ENCODE peak calls at places on chromosomes 11 and 22, in five cellular contexts. T, J, O, Z and G are unnamed samples.

GRCh38 chr11:62854013-62854824 is 14.8 kb upstream of the WDR74 start:
- DNase-seq in J (no peak), T (no peak), O (no peak), Z (no peak), G (no peak)

GRCh38 chr22:37545703-37546435 is 14.4 kb upstream of the CDC42EP1 start:
- DNase-seq in T (peak), O (peak), J (peak), Z (peak), G (peak)

GRCh38 chr11:66333896-66334604 is 2.2 kb downstream of the RIN1 start:
- DNase-seq in Z (no peak), J (no peak), T (no peak), O (no peak), G (no peak)

GRCh38 chr22:39415506-39415905 is 15.9 kb downstream of the TAB1 start:
- DNase-seq in J (no peak), O (no peak), Z (no peak), T (no peak), G (no peak)

GRCh38 chr11:18495268-18495667 is 31.5 kb downstream of the TSG101 start:
- DNase-seq in T (no peak), J (no peak), Z (no peak), O (no peak), G (no peak)

GRCh38 chr11:122101625-122102291 is 14.3 kb downstream of the BLID start:
- DNase-seq in O (peak), J (peak), Z (peak), T (peak), G (peak)

GRCh38 chr11:30889116-30889765 is 303.1 kb upstream of the MPPED2 start:
- DNase-seq in Z (no peak), O (no peak), T (no peak), J (no peak), G (peak)

GRCh38 chr11:87878373-87878779 is 296.9 kb downstream of the RAB38 start:
- DNase-seq in O (peak), T (peak), J (no peak), Z (peak), G (peak)

GRCh38 chr22:36569999-36570398 is 41.0 kb upstream of the EIF3D start:
- DNase-seq in J (no peak), T (peak), O (no peak), Z (no peak), G (no peak)

GRCh38 chr11:8810331-8811301 is 100.4 kb upstream of the AKIP1 start:
- DNase-seq in T (peak), Z (peak), J (peak), O (peak), G (peak)

GRCh38 chr11:31237819-31238771 is 131.4 kb downstream of the DCDC1 start:
- DNase-seq in Z (no peak), T (peak), O (no peak), J (no peak), G (peak)

GRCh38 chr11:17163296-17163695 is 44.5 kb downstream of the PIK3C2A start:
- DNase-seq in T (no peak), Z (no peak), O (no peak), J (no peak), G (no peak)

GRCh38 chr11:27312110-27312509 is 50.9 kb downstream of the CCDC34 start:
- DNase-seq in Z (no peak), T (no peak), O (no peak), J (no peak), G (peak)

GRCh38 chr22:37681001-37681424 is 5.1 kb upstream of the NOL12 start:
- DNase-seq in T (peak), Z (no peak), J (no peak), O (no peak), G (peak)

GRCh38 chr11:59559886-59560285 is 48.5 kb downstream of the OR4D9 start:
- DNase-seq in J (no peak), Z (no peak), T (no peak), O (no peak), G (no peak)

GRCh38 chr11:59802639-59803176 is 7.9 kb downstream of the MRPL16 start:
- DNase-seq in O (peak), J (no peak), Z (no peak), T (peak), G (peak)

GRCh38 chr11:132535830-132536229 is 996.5 kb downstream of the OPCML start:
- DNase-seq in J (no peak), T (no peak), O (no peak), Z (no peak), G (no peak)

DNA sequence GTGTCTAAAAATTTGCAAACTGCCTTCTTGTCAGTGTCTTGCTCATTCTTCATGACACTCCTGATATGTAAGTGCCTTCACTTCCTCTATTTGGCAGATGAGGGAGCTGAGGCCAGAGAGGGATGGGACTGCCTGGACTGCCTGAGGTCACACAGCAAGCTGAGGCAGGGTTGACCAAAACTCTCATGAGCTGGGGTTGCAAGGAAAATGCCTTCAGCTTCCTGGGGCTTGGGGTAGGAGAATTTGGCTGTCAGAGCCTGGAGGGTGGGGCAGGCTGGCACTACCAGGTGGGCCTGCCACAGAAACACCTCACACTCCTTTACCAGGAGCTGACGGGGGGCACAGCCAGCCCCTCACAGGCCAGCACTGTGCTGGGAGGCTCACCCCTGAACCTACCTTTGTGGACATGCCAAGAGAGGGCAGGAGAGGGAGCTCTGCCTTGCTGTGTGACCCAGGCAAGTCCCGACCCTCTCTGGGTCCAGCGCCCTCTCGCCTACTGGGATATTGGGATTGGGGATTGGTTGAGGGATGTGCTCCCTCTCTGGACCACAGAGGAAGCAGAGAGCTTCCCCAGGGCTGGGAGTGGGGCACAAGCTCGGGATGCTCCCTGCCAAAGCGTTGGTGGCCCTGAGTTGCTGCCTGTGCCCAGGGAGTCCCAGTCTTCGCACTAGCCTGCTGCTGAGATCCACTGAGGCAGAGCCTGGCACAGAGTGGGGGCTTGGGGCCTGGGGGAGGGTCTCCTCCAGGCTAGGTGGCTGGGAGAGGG is 1.9 kb upstream of the P2RY6 start:
- DNase-seq in O (no peak), Z (no peak), J (peak), T (no peak), G (peak)
- H3K4me3 ChIP-seq in O (no peak), Z (no peak), J (no peak), T (no peak), G (no peak)

DNA sequence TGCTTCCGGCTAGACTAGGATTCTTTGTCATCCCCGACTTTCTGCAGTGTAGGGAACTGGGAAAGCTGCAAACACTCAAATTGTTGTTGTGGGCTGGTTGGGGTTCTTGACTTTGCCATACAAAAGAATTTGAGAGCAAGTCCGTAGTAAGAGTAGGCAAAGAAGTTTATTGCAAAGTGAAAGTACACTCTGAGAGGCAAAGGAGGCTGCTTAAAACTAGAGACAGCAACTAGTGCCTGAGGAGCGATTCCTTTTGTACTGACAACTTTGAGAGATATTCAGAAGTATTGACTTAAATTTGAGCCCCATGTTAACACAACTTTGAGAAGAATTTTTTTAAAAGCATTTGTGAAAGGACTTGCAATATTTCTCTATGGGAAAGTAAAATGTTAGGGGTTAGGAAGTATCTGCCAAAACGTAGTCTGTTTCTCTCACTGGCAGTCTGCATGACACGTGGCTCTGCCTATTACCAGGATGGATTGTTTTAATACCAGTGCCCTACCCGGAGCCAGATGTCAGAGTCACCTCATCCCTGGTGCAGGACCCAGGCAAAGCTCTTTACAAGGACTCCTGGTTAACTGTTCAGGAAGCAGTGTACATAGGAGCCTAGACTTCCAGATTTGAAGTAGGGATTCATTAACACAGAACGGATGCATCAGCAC is 85.0 kb upstream of the CLPB start:
- DNase-seq in J (no peak), O (no peak), T (no peak), Z (no peak), G (peak)
- H3K4me3 ChIP-seq in J (peak), O (peak), T (no peak), Z (peak), G (peak)

GRCh38 chr11:118620529-118621070 is 13.2 kb downstream of the PHLDB1 start:
- DNase-seq in O (no peak), J (no peak), Z (no peak), T (no peak), G (no peak)
- H3K4me3 ChIP-seq in O (peak), J (peak), Z (peak), T (peak), G (peak)

GRCh38 chr22:29073618-29074275 is 912 bp downstream of the KREMEN1 start:
- DNase-seq in T (peak), O (peak), J (no peak), Z (no peak), G (peak)
- H3K4me3 ChIP-seq in T (peak), O (peak), J (peak), Z (peak), G (peak)

GRCh38 chr11:83195649-83196048 is 2.1 kb downstream of the ANKRD42 start:
- DNase-seq in J (no peak), T (no peak), Z (no peak), O (no peak), G (no peak)
- H3K4me3 ChIP-seq in J (no peak), T (no peak), Z (no peak), O (no peak), G (peak)

GRCh38 chr11:1108246-1108900 is 33.7 kb downstream of the MUC2 start:
- DNase-seq in J (no peak), O (no peak), T (no peak), Z (no peak), G (no peak)

GRCh38 chr11:1107316-1108245 is 32.9 kb downstream of the MUC2 start:
- DNase-seq in O (no peak), Z (no peak), T (no peak), J (no peak), G (no peak)

GRCh38 chr11:1104411-1105182 is 29.9 kb downstream of the MUC2 start:
- DNase-seq in J (no peak), O (no peak), T (no peak), Z (no peak), G (no peak)

GRCh38 chr11:1105183-1105565 is 30.5 kb downstream of the MUC2 start:
- DNase-seq in J (no peak), O (no peak), T (no peak), Z (no peak), G (no peak)

DNA sequence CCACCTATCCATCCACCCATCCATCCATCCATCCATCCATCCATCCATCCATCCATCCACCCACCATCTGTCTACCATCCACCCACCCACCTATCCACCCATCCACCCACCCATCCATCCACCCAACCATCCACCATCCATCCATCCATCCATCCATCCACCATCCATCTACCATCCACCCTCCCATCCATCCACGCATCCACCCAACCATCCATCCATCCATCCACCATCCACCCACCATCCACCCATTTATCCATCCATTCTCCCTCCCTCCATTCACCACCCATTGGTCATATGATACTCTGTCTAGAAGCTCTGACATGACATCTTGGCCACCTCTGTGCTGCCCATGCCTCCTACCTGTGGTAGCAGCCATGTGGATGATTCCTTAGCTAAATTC is 31.7 kb downstream of the MUC2 start:
- DNase-seq in O (no peak), T (no peak), Z (no peak), J (no peak), G (no peak)
- H3K4me3 ChIP-seq in O (no peak), T (no peak), Z (no peak), J (no peak), G (no peak)

DNA sequence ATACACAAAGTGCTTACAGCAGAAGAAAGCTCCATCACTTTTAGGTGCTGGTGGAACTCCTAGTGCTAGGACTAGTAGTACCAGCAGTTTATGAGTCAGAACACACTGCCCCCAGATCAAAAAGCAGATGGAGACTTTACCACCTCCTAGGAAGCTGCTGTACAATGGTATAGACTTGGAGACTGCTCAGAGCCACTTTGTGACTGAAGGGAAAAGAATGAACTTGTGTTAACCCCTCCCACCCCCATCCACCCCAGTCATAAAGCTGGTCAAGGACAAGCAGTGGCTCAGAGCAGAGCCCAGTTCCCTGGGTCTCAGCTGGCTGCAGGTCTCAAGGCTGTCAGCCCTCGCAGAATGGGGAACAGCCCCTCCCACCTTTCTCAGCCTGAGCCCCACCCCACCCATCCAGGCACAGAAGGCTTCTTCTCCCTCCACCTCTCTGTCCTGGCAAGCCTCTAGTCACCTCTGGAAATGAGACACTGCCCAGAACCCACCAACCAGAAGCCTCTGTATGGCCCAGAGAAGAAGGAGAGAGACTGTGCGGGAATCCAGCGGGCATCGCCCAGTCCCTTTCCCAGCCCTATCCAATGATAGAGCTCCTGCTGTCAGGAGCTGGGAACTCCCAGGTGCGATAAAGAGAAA is 23.8 kb downstream of the PACSIN2 start:
- DNase-seq in Z (no peak), T (peak), O (peak), J (no peak), G (peak)
- H3K4me3 ChIP-seq in Z (no peak), T (peak), O (no peak), J (no peak), G (no peak)

GRCh38 chr22:30705710-30706651 is 11.3 kb downstream of the OSBP2 start:
- DNase-seq in T (peak), O (no peak), J (no peak), Z (peak), G (no peak)

GRCh38 chr22:30702856-30703255 is 8.2 kb downstream of the OSBP2 start:
- DNase-seq in Z (no peak), O (no peak), J (no peak), T (no peak), G (no peak)

GRCh38 chr22:30701872-30702271 is 7.2 kb downstream of the OSBP2 start:
- DNase-seq in J (no peak), T (peak), Z (peak), O (no peak), G (no peak)

GRCh38 chr22:30704978-30705377 is 10.3 kb downstream of the OSBP2 start:
- DNase-seq in J (no peak), Z (no peak), T (no peak), O (no peak), G (no peak)
- H3K4me3 ChIP-seq in J (no peak), Z (no peak), T (no peak), O (no peak), G (no peak)

GRCh38 chr22:30538280-30538679 is 8.3 kb downstream of the SEC14L6 start:
- DNase-seq in O (no peak), T (peak), J (no peak), Z (no peak), G (no peak)

GRCh38 chr22:30546616-30547015 is at the start of gene SEC14L6:
- DNase-seq in T (no peak), O (no peak), J (no peak), Z (no peak), G (no peak)

GRCh38 chr22:30539368-30539767 is 7.2 kb downstream of the SEC14L6 start:
- DNase-seq in T (no peak), O (no peak), Z (no peak), J (no peak), G (no peak)

GRCh38 chr22:30542811-30543188 is 3.7 kb downstream of the SEC14L6 start:
- DNase-seq in T (no peak), O (no peak), Z (no peak), J (no peak), G (no peak)

DNA sequence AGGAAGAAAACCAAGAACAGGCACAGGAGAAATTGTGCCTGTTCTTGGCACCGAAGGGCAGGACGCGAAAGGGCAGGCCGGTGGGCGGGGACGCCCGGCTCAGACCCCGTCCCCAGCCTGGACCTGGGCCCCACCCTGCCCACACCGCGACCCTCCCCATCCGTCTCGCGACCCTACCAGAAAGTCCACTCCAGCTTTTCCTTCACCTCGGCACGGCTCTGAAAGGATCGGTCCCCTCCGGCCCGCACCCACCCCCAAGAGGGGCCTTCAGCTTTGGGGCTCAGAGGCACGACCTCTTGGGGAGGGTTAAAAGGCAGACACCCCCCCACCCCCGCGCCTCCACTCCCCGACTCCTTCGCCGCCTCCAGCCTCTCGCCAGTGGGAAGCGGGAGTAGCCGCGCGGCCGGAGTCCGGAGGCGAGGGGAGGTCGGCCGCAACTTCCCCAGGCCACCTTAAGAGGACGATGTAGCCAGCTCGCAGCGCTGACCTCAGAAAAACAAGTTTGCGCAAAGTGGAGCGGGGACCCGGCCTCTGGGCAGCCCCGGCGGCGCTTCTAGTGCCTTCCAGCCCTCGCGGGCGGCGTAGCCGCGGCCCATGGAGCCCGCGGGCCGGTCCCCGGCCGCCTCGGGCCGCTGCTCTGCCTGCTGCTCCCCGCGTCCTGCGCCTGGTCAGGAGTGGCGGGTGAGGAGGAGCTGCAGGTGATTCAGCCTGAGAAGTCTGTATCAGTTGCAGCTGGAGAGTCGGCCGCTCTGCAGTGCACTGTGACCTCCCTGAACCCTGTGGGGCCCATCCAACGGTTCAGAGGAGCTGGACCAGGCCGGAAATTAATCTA is 4.3 kb downstream of the SEC14L6 start:
- DNase-seq in O (no peak), T (no peak), J (no peak), Z (no peak), G (peak)
- H3K4me3 ChIP-seq in O (peak), T (no peak), J (peak), Z (no peak), G (peak)

GRCh38 chr22:44943701-44944324 is 66.0 kb downstream of the PHF21B start:
- DNase-seq in T (no peak), J (no peak), Z (no peak), O (no peak), G (no peak)

GRCh38 chr22:44942056-44942455 is 67.7 kb downstream of the PHF21B start:
- DNase-seq in J (no peak), Z (no peak), O (no peak), T (no peak), G (no peak)

GRCh38 chr22:44944891-44945600 is 64.8 kb downstream of the PHF21B start:
- DNase-seq in Z (no peak), O (no peak), T (no peak), J (no peak), G (no peak)

GRCh38 chr22:44941176-44941575 is 68.6 kb downstream of the PHF21B start:
- DNase-seq in O (no peak), T (no peak), Z (no peak), J (no peak), G (no peak)

DNA sequence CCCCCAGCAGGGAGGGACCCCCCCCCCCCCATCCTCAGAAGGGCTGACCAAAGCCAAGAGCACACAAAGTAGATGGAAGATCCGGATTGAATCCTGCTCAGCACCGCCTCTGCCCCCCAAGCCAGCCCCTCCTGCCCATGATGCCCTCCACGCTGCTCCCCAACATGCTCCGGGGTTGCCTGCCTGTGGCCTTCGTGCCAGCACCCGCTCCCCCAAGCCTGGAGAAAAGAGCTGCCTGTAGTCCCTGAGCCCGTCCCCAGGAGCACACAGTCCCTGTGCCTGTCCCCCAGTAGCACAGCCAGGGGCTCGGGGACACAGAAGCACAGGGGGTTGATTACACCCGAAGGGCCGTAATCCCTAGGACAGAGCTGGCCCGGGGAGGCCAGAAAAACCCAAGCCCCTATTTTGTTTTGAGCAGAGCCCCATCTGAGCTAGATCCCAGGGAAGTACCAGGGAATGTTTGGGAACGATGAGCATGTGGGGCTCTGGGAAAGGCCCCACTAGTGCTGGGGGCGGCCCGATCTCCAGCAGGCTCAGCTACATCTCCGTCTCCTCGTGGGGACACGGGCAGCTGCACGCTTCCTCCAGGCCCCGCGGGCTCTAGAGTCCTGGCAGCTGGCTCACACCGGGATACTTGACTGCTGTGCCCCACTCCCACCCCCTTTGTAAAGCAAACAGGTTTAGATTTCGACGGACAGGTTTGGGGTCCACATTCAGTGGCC is 66.7 kb downstream of the PHF21B start:
- DNase-seq in Z (no peak), O (no peak), J (no peak), T (no peak), G (no peak)
- H3K4me3 ChIP-seq in Z (no peak), O (no peak), J (no peak), T (no peak), G (no peak)